ENCODE peak calls at places on chromosomes 2 and 18, in seven cellular contexts. Z, F, S, X, N, R and W are unnamed samples. For H3K4me1, the result is how much of the 10 kb centered on the place peaks cover.

GRCh38 chr2:216545359-216545758 is 46.7 kb downstream of the RPL37A start:
- DNase-seq in S (no peak), F (no peak), R (no peak), Z (no peak), X (no peak), N (no peak), W (no peak)

GRCh38 chr18:7637269-7637668 is 70.2 kb downstream of the PTPRM start:
- DNase-seq in Z (no peak), S (no peak), X (no peak), F (no peak), R (no peak), N (no peak), W (no peak)

GRCh38 chr18:35971661-35972196 is 750 bp upstream of the RMP24 start:
- DNase-seq in N (no peak), S (no peak), F (no peak), R (no peak), Z (no peak), X (no peak), W (no peak)

GRCh38 chr2:71064110-71064611 is 4.3 kb upstream of the NAGK start:
- DNase-seq in S (no peak), N (no peak), F (no peak), X (no peak), R (no peak), Z (no peak), W (no peak)

GRCh38 chr2:1310202-1310601 is 103.1 kb upstream of the TPO start:
- DNase-seq in F (no peak), R (peak), S (no peak), X (no peak), N (no peak), Z (no peak), W (no peak)

GRCh38 chr2:111226797-111227700 is 106.3 kb downstream of the BCL2L11 start:
- DNase-seq in R (no peak), X (no peak), Z (no peak), F (no peak), N (no peak), S (no peak), W (no peak)

GRCh38 chr2:46521215-46521683 is 41.9 kb downstream of the TMEM247 start:
- DNase-seq in N (no peak), S (peak), F (no peak), X (peak), R (no peak), Z (no peak), W (no peak)

GRCh38 chr2:135600915-135601314 is 69.6 kb downstream of the R3HDM1 start:
- DNase-seq in Z (no peak), S (no peak), R (no peak), N (peak), X (no peak), F (no peak), W (no peak)

GRCh38 chr18:36830141-36830495 is 1.2 kb downstream of the KIAA1328 start:
- DNase-seq in F (no peak), R (no peak), N (no peak), Z (no peak), S (no peak), X (no peak), W (no peak)

GRCh38 chr18:77733292-77733903 is 483.8 kb downstream of the GALR1 start:
- DNase-seq in N (no peak), S (no peak), F (peak), X (no peak), Z (no peak), R (no peak), W (no peak)

GRCh38 chr18:37452697-37453385 is 112.8 kb downstream of the CELF4 start:
- DNase-seq in X (no peak), R (no peak), F (no peak), Z (no peak), N (no peak), S (no peak), W (no peak)

GRCh38 chr18:53380063-53380639 is 844.3 kb downstream of the MBD2 start:
- DNase-seq in X (no peak), N (no peak), R (no peak), S (no peak), F (peak), Z (peak), W (no peak)

GRCh38 chr2:132424526-132425121 is 8.0 kb downstream of the GPR39 start:
- DNase-seq in F (no peak), X (no peak), N (no peak), R (no peak), S (no peak), Z (no peak), W (no peak)

DNA sequence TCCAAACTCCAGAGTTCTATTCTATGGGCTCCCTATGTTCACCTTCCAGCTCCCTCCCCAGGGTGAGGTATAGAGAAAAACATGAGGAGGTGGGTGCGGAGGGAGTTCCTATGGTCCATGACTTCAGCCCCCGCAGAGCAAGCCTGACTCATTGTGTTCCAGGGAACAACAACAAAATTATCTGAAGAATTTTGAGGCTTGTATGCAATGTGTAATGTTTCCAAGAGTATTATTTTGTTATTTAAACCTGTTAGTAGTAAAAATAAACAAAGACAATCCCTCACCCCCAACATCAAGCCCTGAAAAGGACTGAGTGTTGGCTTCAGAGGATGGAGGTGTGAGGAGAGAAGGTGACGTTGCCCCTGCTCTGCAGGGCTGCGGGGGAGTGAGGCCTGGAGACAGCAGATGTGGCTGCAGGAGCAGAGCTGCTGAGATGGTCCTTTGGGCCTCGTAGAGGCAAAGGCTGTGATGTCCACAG is 29.0 kb downstream of the LAMA3 start:
- DNase-seq in Z (no peak), X (no peak), F (no peak), R (no peak), N (no peak), S (no peak), W (no peak)
- H3K4me1 ChIP-seq in Z (under half), X (under half), F (under half), R (under half), N (under half), S (under half), W (under half)

DNA sequence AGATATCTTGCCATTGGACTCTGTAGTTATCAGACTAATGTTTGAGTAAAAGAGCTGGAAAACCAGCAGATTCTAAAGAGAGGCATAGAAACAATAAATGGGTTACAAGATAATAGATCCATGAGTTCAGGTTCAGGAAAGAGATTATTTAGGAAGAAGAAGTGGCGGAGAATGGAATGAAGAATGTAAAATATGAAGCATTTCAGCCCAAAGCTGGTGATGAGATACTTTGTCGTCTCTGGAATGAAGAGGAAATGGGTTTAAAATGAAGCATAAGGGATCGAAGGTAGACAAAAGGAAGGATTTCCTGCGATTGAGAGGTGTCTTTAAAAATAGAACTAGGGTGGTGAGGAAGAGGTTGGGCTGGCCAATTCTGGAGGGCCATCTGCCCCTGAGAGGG is 36.6 kb downstream of the BCL11A start:
- DNase-seq in X (no peak), Z (no peak), N (no peak), F (no peak), R (no peak), S (no peak), W (no peak)
- H3K4me1 ChIP-seq in X (under half), Z (under half), N (under half), F (under half), R (under half), S (under half), W (under half)

GRCh38 chr2:19819097-19820065 is 82.4 kb downstream of the TTC32 start:
- DNase-seq in N (no peak), F (no peak), R (no peak), Z (no peak), S (no peak), X (no peak), W (no peak)
- H3K4me1 ChIP-seq in N (under half), F (under half), R (under half), Z (under half), S (under half), X (under half), W (under half)

DNA sequence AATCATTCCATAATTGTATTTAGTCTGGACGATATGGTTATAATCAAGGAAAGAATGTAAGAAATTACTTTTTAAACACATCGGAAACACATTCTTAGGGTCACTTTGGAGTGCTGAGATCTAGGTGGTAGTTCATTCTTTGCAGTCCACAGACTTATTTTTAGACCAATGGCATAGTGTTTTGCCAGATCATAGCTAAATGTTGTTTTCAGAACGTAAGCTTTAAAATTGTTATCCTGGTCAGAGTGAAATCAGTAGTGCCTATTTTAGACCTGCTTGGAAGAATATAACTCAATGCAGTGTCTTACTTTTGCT is 4.3 kb downstream of the MYL12A start:
- DNase-seq in Z (no peak), X (no peak), F (no peak), N (no peak), R (no peak), S (no peak), W (no peak)
- H3K4me1 ChIP-seq in Z (under half), X (under half), F (under half), N (half or more), R (half or more), S (under half), W (under half)

GRCh38 chr2:29482341-29482740 is 367.1 kb downstream of the CLIP4 start:
- DNase-seq in X (no peak), N (no peak), S (no peak), Z (no peak), F (no peak), R (no peak), W (no peak)
- H3K4me1 ChIP-seq in X (under half), N (under half), S (under half), Z (under half), F (under half), R (under half), W (under half)

DNA sequence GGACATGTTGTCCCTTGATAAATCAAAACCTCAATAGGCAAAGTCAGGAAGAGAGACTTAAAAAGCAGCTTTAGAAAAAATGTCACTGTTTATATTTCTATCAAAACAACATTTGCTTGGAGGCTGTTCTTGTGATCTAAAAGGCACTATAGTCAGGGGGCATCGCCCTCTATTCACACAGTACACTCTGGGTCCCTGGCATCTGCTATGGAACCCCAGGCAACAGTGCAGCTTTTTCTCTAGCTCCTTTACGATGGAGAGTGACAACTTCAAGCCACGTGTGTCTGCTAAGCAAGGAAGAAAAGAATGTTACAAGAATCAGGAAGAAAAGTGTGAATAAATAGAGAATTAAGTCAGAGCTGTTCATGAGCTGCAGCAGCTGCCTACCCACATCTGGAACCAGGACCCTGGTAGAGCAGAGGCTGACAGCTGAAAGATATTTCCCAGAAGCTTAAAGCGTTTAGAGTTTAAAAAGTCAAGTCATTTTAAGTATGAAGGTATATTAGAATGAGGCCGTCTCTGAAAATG is 11.2 kb downstream of the RND3 start:
- DNase-seq in Z (no peak), X (no peak), R (no peak), S (no peak), F (no peak), N (no peak), W (no peak)
- H3K4me1 ChIP-seq in Z (under half), X (half or more), R (under half), S (half or more), F (under half), N (under half), W (under half)

GRCh38 chr2:42754021-42754775 is 9.7 kb downstream of the OXER1 start:
- DNase-seq in F (no peak), N (no peak), S (peak), Z (no peak), X (no peak), R (no peak), W (no peak)

GRCh38 chr2:42754776-42755140 is 9.2 kb downstream of the OXER1 start:
- DNase-seq in S (no peak), F (no peak), R (no peak), Z (no peak), X (no peak), N (no peak), W (no peak)

GRCh38 chr2:42755161-42755900 is 8.6 kb downstream of the OXER1 start:
- DNase-seq in F (no peak), R (no peak), S (no peak), N (no peak), X (no peak), Z (no peak), W (no peak)

GRCh38 chr2:42756956-42757513 is 6.9 kb downstream of the OXER1 start:
- DNase-seq in N (no peak), R (no peak), F (no peak), X (no peak), S (no peak), Z (no peak), W (no peak)

DNA sequence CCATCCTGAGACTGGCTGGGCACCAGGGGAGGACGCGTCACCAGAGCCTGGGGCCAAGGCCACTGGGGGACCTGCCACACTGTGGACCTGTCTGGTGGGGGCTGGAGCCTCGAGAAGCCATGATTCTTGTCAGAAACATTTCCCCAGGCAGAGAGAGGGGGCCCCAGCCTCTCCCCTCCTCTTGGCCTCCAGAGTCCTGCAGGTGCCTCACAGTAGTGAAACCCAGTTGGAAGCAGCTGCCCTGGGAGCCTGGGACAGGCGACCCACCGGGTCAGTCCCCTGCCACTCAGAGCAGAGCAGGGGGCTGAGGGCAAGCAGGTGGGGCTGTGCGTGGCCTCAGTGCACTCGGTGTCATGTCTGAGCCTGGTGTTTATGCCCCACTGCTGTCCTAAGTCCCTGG is 7.8 kb downstream of the OXER1 start:
- DNase-seq in S (no peak), F (no peak), R (no peak), X (no peak), Z (no peak), N (no peak), W (no peak)
- H3K4me1 ChIP-seq in S (under half), F (under half), R (under half), X (under half), Z (under half), N (under half), W (under half)

GRCh38 chr2:104856086-104856972 is 2.4 kb downstream of the POU3F3 start:
- DNase-seq in N (peak), S (no peak), F (no peak), Z (no peak), X (no peak), R (peak), W (no peak)

GRCh38 chr2:104855174-104856085 is 1.5 kb downstream of the POU3F3 start:
- DNase-seq in S (no peak), F (no peak), N (no peak), R (peak), Z (no peak), X (no peak), W (no peak)

GRCh38 chr2:104853926-104854506 is at the start of gene POU3F3:
- DNase-seq in R (peak), N (peak), X (no peak), F (peak), Z (peak), S (peak), W (peak)

GRCh38 chr2:104853401-104853925 is 452 bp upstream of the POU3F3 start:
- DNase-seq in S (no peak), X (no peak), R (peak), F (no peak), N (no peak), Z (no peak), W (no peak)

DNA sequence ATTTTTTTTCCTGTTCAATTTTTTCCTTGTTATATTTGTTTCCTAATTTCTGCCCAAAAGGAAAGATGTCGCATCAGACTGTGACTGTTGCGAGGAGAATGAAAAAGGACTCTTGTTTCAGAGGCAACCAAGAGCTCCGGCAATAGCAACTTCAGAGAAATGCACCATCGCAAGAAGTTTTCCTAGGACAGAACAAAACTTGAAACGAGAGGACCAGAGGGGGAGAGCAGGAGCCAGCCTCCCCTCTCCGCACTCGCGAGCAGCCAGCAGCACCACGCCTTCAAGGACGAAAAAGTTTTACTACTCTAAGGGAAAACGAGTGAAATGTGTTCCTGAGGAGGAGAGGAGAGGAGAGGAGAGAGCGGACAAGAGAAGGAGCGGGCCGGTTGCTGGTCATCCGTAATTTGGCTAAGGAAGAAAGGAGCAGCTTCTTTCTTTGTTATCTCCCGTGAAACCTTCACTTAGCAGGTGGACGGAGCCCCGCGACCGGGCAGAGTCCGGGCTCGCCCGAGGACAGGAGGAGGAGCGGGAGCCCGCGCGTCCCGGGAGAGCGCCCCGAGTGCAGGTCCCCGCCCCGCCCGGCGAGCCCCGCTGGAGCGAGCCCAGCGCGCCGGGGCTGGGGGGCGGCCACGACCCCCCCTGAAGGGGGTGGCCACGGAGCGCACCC is 725 bp downstream of the POU3F3 start:
- DNase-seq in F (no peak), N (no peak), Z (no peak), S (no peak), X (no peak), R (peak), W (no peak)
- H3K4me1 ChIP-seq in F (under half), N (under half), Z (under half), S (under half), X (under half), R (under half), W (under half)

GRCh38 chr2:238501311-238501710 is 74.6 kb downstream of the ASB1 start:
- DNase-seq in R (no peak), N (no peak), Z (no peak), S (no peak), X (no peak), F (no peak), W (no peak)
- H3K4me1 ChIP-seq in R (under half), N (under half), Z (under half), S (under half), X (under half), F (under half), W (under half)